ENCODE peak calls at places on chromosome X, in four cellular contexts. One of them, this sample, is unnamed.

GRCh38 chrX:129777218-129777768 is 2.5 kb upstream of the SASH3 start:
- DNase-seq in IMR-90: no peak
- DNase-seq in natural killer cell: peak; percentile 65
- DNase-seq in cardiac muscle cell: no peak
- DNase-seq in this sample: peak; percentile 53

GRCh38 chrX:11787564-11787963 is 29.5 kb downstream of the MSL3 start:
- DNase-seq in IMR-90: peak; percentile 33
- DNase-seq in natural killer cell: peak; percentile 28
- DNase-seq in cardiac muscle cell: peak; percentile 74
- DNase-seq in this sample: peak; percentile 46

GRCh38 chrX:69090022-69090421 is 75.2 kb downstream of the PJA1 start:
- DNase-seq in IMR-90: no peak
- DNase-seq in natural killer cell: no peak
- DNase-seq in cardiac muscle cell: no peak
- DNase-seq in this sample: no peak

GRCh38 chrX:21934414-21934813 is 6.1 kb upstream of the SMS start:
- DNase-seq in IMR-90: no peak
- DNase-seq in natural killer cell: no peak
- DNase-seq in cardiac muscle cell: no peak
- DNase-seq in this sample: no peak

GRCh38 chrX:71625471-71625870 is 7.2 kb upstream of the CXCR3 start:
- DNase-seq in IMR-90: no peak
- DNase-seq in natural killer cell: no peak
- DNase-seq in cardiac muscle cell: no peak
- DNase-seq in this sample: no peak

GRCh38 chrX:43971966-43972961 is 926 bp downstream of the NDP start:
- DNase-seq in IMR-90: peak; percentile 39
- DNase-seq in natural killer cell: no peak
- DNase-seq in cardiac muscle cell: no peak
- DNase-seq in this sample: no peak

GRCh38 chrX:136497556-136498048 is at the start of gene HTATSF1:
- DNase-seq in IMR-90: no peak
- DNase-seq in natural killer cell: no peak
- DNase-seq in cardiac muscle cell: no peak
- DNase-seq in this sample: no peak

GRCh38 chrX:13258052-13258444 is 61.8 kb downstream of the ATXN3L start:
- DNase-seq in IMR-90: no peak
- DNase-seq in natural killer cell: no peak
- DNase-seq in cardiac muscle cell: no peak
- DNase-seq in this sample: no peak

GRCh38 chrX:131792789-131793462 is 230.2 kb upstream of the STK26 start:
- DNase-seq in IMR-90: peak; percentile 93
- DNase-seq in natural killer cell: no peak
- DNase-seq in cardiac muscle cell: no peak
- DNase-seq in this sample: no peak

GRCh38 chrX:131789664-131790063 is 233.4 kb upstream of the STK26 start:
- DNase-seq in IMR-90: no peak
- DNase-seq in natural killer cell: no peak
- DNase-seq in cardiac muscle cell: no peak
- DNase-seq in this sample: no peak

GRCh38 chrX:131791608-131792355 is 231.3 kb upstream of the STK26 start:
- DNase-seq in IMR-90: peak; percentile 10
- DNase-seq in natural killer cell: no peak
- DNase-seq in cardiac muscle cell: no peak
- DNase-seq in this sample: no peak

GRCh38 chrX:131795442-131796229 is 227.5 kb upstream of the STK26 start:
- DNase-seq in IMR-90: no peak
- DNase-seq in natural killer cell: no peak
- DNase-seq in cardiac muscle cell: no peak
- DNase-seq in this sample: no peak

DNA sequence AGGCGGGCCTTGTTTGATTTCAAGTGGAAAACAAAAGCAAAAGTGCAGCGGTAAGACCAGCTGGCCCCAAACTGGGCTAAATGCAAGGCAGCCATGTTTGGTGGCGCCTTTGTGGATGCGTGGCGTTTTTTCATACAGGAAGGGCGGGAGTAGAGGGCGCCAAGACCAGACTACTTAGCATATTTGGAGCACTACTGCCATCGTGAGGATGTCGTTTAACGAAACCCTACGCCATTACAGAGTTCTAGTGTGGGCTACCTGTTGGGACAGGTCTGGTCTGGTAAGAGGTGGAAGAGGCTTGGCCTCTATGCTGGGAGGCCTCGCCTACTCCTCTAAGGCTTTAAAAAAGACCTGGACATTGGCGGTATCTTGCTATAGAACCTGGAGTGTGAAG is 230.7 kb upstream of the STK26 start:
- DNase-seq in IMR-90: peak; percentile 94
- DNase-seq in natural killer cell: no peak
- DNase-seq in cardiac muscle cell: no peak
- DNase-seq in this sample: no peak
- TF ChIP-seq CTCF in IMR-90: peak; percentile 65
- TF ChIP-seq CTCF in natural killer cell: no peak
- TF ChIP-seq CTCF in cardiac muscle cell: no peak
- TF ChIP-seq CTCF in this sample: no peak

GRCh38 chrX:51494409-51494808 is 2.0 kb downstream of the NUDT11 start:
- DNase-seq in IMR-90: no peak
- DNase-seq in natural killer cell: no peak
- DNase-seq in cardiac muscle cell: peak; percentile 10
- DNase-seq in this sample: no peak
- TF ChIP-seq CTCF in IMR-90: peak; percentile 25
- TF ChIP-seq CTCF in natural killer cell: no peak
- TF ChIP-seq CTCF in cardiac muscle cell: peak; percentile 16
- TF ChIP-seq CTCF in this sample: no peak

DNA sequence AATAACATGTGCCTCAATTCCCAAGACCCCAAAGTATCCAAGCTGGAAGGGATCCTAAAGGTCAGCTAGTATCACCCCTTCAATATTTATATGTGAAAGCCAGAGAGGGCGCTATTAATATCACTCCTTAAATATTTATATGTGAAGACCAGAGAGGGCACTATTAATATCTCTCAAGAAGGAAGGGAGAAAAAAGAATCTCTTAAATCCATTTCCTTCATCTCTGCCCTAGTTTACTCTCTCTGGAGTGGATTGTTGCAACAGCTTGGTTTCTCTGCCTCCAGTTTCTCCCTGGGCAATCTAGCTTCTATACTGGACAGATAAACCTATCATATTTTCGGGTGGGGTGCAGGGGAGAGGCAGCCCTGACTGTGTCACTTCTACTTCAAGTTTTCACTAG is 31.6 kb upstream of the MSN start:
- DNase-seq in IMR-90: no peak
- DNase-seq in natural killer cell: no peak
- DNase-seq in cardiac muscle cell: peak; percentile 10
- DNase-seq in this sample: no peak
- TF ChIP-seq CTCF in IMR-90: no peak
- TF ChIP-seq CTCF in natural killer cell: no peak
- TF ChIP-seq CTCF in cardiac muscle cell: no peak
- TF ChIP-seq CTCF in this sample: no peak

GRCh38 chrX:141278306-141278705 is 36.0 kb upstream of the SPANXC start:
- DNase-seq in IMR-90: peak; percentile 6
- DNase-seq in natural killer cell: no peak
- DNase-seq in cardiac muscle cell: peak; percentile 45
- DNase-seq in this sample: no peak
- TF ChIP-seq CTCF in IMR-90: peak; percentile 56
- TF ChIP-seq CTCF in natural killer cell: no peak
- TF ChIP-seq CTCF in cardiac muscle cell: peak; percentile 71
- TF ChIP-seq CTCF in this sample: no peak

GRCh38 chrX:114050075-114050796 is 533.6 kb upstream of the HTR2C start:
- DNase-seq in IMR-90: no peak
- DNase-seq in natural killer cell: no peak
- DNase-seq in cardiac muscle cell: no peak
- DNase-seq in this sample: no peak
- TF ChIP-seq CTCF in IMR-90: no peak
- TF ChIP-seq CTCF in natural killer cell: no peak
- TF ChIP-seq CTCF in cardiac muscle cell: no peak
- TF ChIP-seq CTCF in this sample: no peak

GRCh38 chrX:153653556-153653955 is 6.6 kb downstream of the DUSP9 start:
- DNase-seq in IMR-90: no peak
- DNase-seq in natural killer cell: no peak
- DNase-seq in cardiac muscle cell: no peak
- DNase-seq in this sample: no peak

GRCh38 chrX:153649915-153650782 is 3.1 kb downstream of the DUSP9 start:
- DNase-seq in IMR-90: no peak
- DNase-seq in natural killer cell: no peak
- DNase-seq in cardiac muscle cell: no peak
- DNase-seq in this sample: no peak

GRCh38 chrX:153650959-153651358 is 4.0 kb downstream of the DUSP9 start:
- DNase-seq in IMR-90: no peak
- DNase-seq in natural killer cell: no peak
- DNase-seq in cardiac muscle cell: no peak
- DNase-seq in this sample: no peak

GRCh38 chrX:153649178-153649914 is 2.3 kb downstream of the DUSP9 start:
- DNase-seq in IMR-90: no peak
- DNase-seq in natural killer cell: no peak
- DNase-seq in cardiac muscle cell: peak; percentile 21
- DNase-seq in this sample: no peak

GRCh38 chrX:153651540-153652079 is 4.6 kb downstream of the DUSP9 start:
- DNase-seq in IMR-90: no peak
- DNase-seq in natural killer cell: no peak
- DNase-seq in cardiac muscle cell: no peak
- DNase-seq in this sample: no peak
- TF ChIP-seq CTCF in IMR-90: peak; percentile 14
- TF ChIP-seq CTCF in natural killer cell: no peak
- TF ChIP-seq CTCF in cardiac muscle cell: peak; percentile 18
- TF ChIP-seq CTCF in this sample: no peak